ENCODE peak calls at places on chromosomes 13 and 19, in six cellular contexts. U is uterus, N is RWPE2, E is MM.1S, L is cardiac muscle cell, Q is lower lobe of right lung. B is an unnamed sample.

GRCh38 chr19:51637362-51637978 is 7.3 kb upstream of the SIGLEC5 start:
- DNase-seq in E (no peak), L (peak; percentile 23), U (no peak), Q (no peak), N (no peak), B (peak; percentile 42)

GRCh38 chr19:8324186-8325050 is 3.1 kb downstream of the RPS28 start:
- DNase-seq in N (no peak), E (peak; percentile 21), L (no peak), Q (no peak), U (peak; percentile 49), B (peak; percentile 44)

GRCh38 chr13:91313103-91313502 is 34.4 kb upstream of the MIR17HG start:
- DNase-seq in Q (no peak), E (peak; percentile 55), N (no peak), L (peak; percentile 30), U (no peak), B (peak; percentile 69)

GRCh38 chr19:588093-588742 is 1.5 kb upstream of the HCN2 start:
- DNase-seq in L (peak; percentile 86), E (peak; percentile 52), U (no peak), N (peak; percentile 75), Q (peak; percentile 69), B (peak; percentile 75)

GRCh38 chr19:18940791-18941627 is at the start of gene HOMER3:
- DNase-seq in Q (peak; percentile 85), E (peak; percentile 67), U (peak; percentile 74), L (peak; percentile 72), N (no peak), B (peak; percentile 66)

GRCh38 chr13:46633416-46633815 is 80.4 kb downstream of the LRCH1 start:
- DNase-seq in Q (no peak), E (no peak), U (no peak), L (peak; percentile 75), N (no peak), B (no peak)

GRCh38 chr13:47000166-47000565 is 103.3 kb upstream of the HTR2A start:
- DNase-seq in Q (no peak), L (no peak), U (no peak), N (no peak), E (no peak), B (no peak)

GRCh38 chr19:21092107-21092506 is 10.1 kb downstream of the ZNF714 start:
- DNase-seq in L (peak; percentile 71), N (no peak), Q (no peak), U (no peak), E (no peak), B (no peak)

GRCh38 chr13:77729502-77730221 is 32.2 kb downstream of the SLAIN1 start:
- DNase-seq in E (peak; percentile 67), N (no peak), U (no peak), L (no peak), Q (no peak), B (peak; percentile 84)

GRCh38 chr13:44516771-44517170 is 59.4 kb downstream of the TSC22D1 start:
- DNase-seq in N (no peak), Q (no peak), E (no peak), L (no peak), U (no peak), B (no peak)

GRCh38 chr13:111460548-111461444 is 140.4 kb downstream of the TEX29 start:
- DNase-seq in E (no peak), Q (no peak), N (no peak), L (peak; percentile 41), U (no peak), B (peak; percentile 12)

GRCh38 chr13:107457686-107458085 is 757.6 kb downstream of the LIG4 start:
- DNase-seq in U (no peak), Q (no peak), L (no peak), N (no peak), E (no peak), B (no peak)

GRCh38 chr13:30720470-30720869 is 14.9 kb upstream of the ALOX5AP start:
- DNase-seq in Q (no peak), E (no peak), N (no peak), U (no peak), L (no peak), B (peak; percentile 66)

GRCh38 chr13:107518292-107518691 is 697.0 kb downstream of the LIG4 start:
- DNase-seq in L (peak; percentile 21), U (no peak), N (no peak), E (peak; percentile 15), Q (no peak), B (no peak)

GRCh38 chr13:32134241-32134801 is 102.7 kb downstream of the FRY start:
- DNase-seq in U (no peak), Q (no peak), N (no peak), L (no peak), E (no peak), B (no peak)

GRCh38 chr13:30240608-30241007 is 66.7 kb downstream of the KATNAL1 start:
- DNase-seq in Q (no peak), U (no peak), L (no peak), N (no peak), E (no peak), B (no peak)

GRCh38 chr19:2302319-2303208 is 5.4 kb downstream of the LINGO3 start:
- DNase-seq in E (no peak), Q (no peak), U (no peak), N (no peak), L (peak; percentile 52), B (no peak)

GRCh38 chr13:93298741-93299140 is 72.1 kb downstream of the GPC6 start:
- DNase-seq in U (no peak), Q (no peak), N (no peak), L (peak; percentile 40), E (no peak), B (no peak)

GRCh38 chr19:42196011-42197001 is 21.2 kb downstream of the DEDD2 start:
- DNase-seq in Q (no peak), L (no peak), E (no peak), N (no peak), U (no peak), B (no peak)

GRCh38 chr13:99380921-99381645 is 73.9 kb upstream of the GPR183 start:
- DNase-seq in Q (no peak), E (no peak), N (no peak), U (no peak), L (no peak), B (peak; percentile 92)

GRCh38 chr19:5826531-5827341 is 12.8 kb downstream of the FUT6 start:
- DNase-seq in L (peak; percentile 45), Q (peak; percentile 80), U (no peak), N (no peak), E (peak; percentile 94), B (peak; percentile 59)

GRCh38 chr13:103349664-103350063 is 283.4 kb upstream of the SLC10A2 start:
- DNase-seq in N (no peak), L (no peak), E (no peak), U (no peak), Q (no peak), B (no peak)

GRCh38 chr19:51615991-51616390 is 14.2 kb downstream of the SIGLEC5 start:
- DNase-seq in U (no peak), E (no peak), Q (no peak), L (no peak), N (no peak), B (no peak)

GRCh38 chr13:46121597-46122163 is 16.8 kb upstream of the CPB2 start:
- DNase-seq in Q (no peak), L (no peak), U (no peak), N (no peak), E (no peak), B (no peak)

GRCh38 chr19:2702170-2703076 is at the start of gene GNG7:
- DNase-seq in E (peak; percentile 98), U (peak; percentile 92), N (peak; percentile 83), L (peak; percentile 92), Q (peak; percentile 96), B (peak; percentile 97)

GRCh38 chr19:38684078-38684861 is 36.8 kb downstream of the ACTN4 start:
- DNase-seq in L (peak; percentile 94), E (peak; percentile 38), Q (peak; percentile 80), U (peak; percentile 88), N (peak; percentile 98), B (peak; percentile 75)

GRCh38 chr19:45222724-45223123 is 22.5 kb downstream of the EXOC3L2 start:
- DNase-seq in L (no peak), Q (no peak), E (no peak), U (no peak), N (no peak), B (no peak)

GRCh38 chr13:46896346-46897138 is at the start of gene HTR2A:
- DNase-seq in E (no peak), Q (peak; percentile 58), U (peak; percentile 28), N (no peak), L (peak; percentile 58), B (peak; percentile 5)

GRCh38 chr19:6744381-6745288 is 5.2 kb downstream of the TRIP10 start:
- DNase-seq in U (peak; percentile 92), N (peak; percentile 92), Q (peak; percentile 81), L (peak; percentile 95), E (no peak), B (no peak)

DNA sequence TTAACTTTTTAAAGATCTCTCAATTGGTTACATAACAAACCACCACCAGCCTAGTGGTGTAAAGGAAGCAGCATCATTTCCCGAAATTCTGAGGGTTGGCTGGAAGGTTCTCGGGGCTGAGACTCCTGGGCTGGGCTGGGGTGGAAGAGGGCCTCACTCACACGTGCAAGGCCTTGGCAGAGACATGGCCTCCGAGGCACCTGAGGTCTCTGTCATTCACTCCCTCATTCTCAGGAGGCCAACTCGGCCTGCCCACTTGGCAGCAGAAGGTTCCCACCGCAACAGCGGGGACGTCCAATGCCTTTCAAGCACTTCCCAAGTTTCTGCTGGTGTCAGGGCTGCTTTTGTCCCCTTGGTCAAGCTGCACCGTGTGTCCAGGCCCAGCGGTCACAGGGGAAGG is 18.6 kb upstream of the RASA3 start:
- DNase-seq in L (no peak), E (no peak), N (peak; percentile 27), U (no peak), Q (peak; percentile 44), B (no peak)
- TF ChIP-seq CTCF in L (no peak), E (no peak), N (no peak), U (no peak), Q (no peak), B (no peak)

DNA sequence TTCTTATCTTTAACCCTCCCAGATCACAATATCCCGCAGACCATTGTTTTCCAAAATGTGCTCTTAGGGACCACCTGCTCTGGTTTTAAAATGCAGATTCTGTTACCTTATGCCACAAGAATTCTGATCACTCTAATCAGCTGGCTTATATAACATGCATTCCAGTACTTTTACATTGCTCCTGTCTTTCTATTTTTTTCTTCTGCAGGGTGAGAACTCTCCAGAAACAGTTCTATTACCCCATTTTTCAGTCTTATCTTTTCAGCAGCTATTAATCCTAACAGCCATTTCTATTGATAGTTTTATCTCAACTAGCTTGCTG is 2.8 kb downstream of the ITM2B start:
- DNase-seq in L (no peak), U (no peak), E (no peak), N (no peak), Q (no peak), B (no peak)
- H3K4me3 ChIP-seq in L (peak overlapping the region; percentile 97), U (peak overlapping the region; percentile 98), E (no peak overlapping the region), N (no peak overlapping the region), Q (peak overlapping the region; percentile 93), B (no peak overlapping the region)

GRCh38 chr19:50328257-50329145 is 676 bp downstream of the KCNC3 start:
- DNase-seq in N (peak; percentile 45), U (no peak), E (no peak), L (no peak), Q (peak; percentile 72), B (peak; percentile 76)
- TF ChIP-seq CTCF in N (peak; percentile 45), U (no peak), E (no peak), L (no peak), Q (no peak), B (peak; percentile 39)

DNA sequence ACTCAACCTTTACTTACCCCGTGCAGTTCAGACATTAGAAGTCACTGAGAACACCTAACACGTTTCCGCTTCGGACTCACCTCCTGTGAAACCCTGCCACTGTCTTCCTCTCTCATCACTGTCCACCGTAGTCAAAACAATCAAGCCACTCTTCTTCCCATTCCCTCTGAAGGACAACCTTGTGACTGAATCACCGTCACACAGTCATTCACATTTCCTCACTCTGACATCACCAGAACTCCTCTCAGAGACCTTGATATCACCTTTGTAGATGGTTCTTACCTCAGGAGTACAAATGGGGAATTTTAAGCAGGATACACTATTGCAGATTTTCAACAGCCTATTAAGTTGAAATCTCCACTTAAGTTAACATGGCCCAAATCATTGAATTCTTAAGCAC is 1.3 kb upstream of the KBTBD6 start:
- DNase-seq in N (no peak), Q (no peak), L (no peak), U (no peak), E (no peak), B (no peak)
- H3K4me3 ChIP-seq in N (no peak overlapping the region), Q (no peak overlapping the region), L (no peak overlapping the region), U (no peak overlapping the region), E (no peak overlapping the region), B (no peak overlapping the region)

B was measured in GM12865.